ENCODE peak calls at places on chromosomes 12 and 14, in seven cellular contexts. I is kidney epithelial cell; R is nephron progenitor cell; L is A549; O is stimulated activated naive CD8-positive, alpha-beta T cell treated with anti-CD3 and anti-CD28 coated beads, Interleukin-15, Interleukin-2, amounts not matched to agents 100 U/mL and 50 U/mL, for 24 hours; C is stimulated activated CD4-positive, alpha-beta T cell treated with anti-CD3 and anti-CD28 coated beads, Interleukin-2, amount 100 ng/mL, for 48 hours; H is activated CD4-positive, alpha-beta T cell treated with anti-CD3 and anti-CD28 coated beads, Interleukin-2, amount 10 ng/mL, durations not matched to agents 7 days and 5 days. S is an unnamed sample.

GRCh38 chr14:50726372-50727107 is 58.4 kb upstream of the SAV1 start:
- DNase-seq in I (peak; percentile 7), R (no peak), L (no peak), O (no peak), C (no peak), H (peak; percentile 39), S (no peak)

GRCh38 chr12:2064078-2064507 is 11.3 kb downstream of the CACNA1C start:
- DNase-seq in I (no peak), R (no peak), L (no peak), O (peak; percentile 10), C (no peak), H (peak; percentile 54), S (no peak)

GRCh38 chr14:102795060-102795925 is 18.0 kb downstream of the TRAF3 start:
- DNase-seq in I (no peak), R (no peak), L (peak; percentile 76), O (no peak), C (no peak), H (peak; percentile 65), S (no peak)

GRCh38 chr12:121724930-121725329 is 12.4 kb downstream of the TMEM120B start:
- DNase-seq in I (no peak), R (no peak), L (no peak), O (no peak), C (no peak), H (no peak), S (no peak)

GRCh38 chr12:68370006-68370590 is 37.9 kb upstream of the MDM1 start:
- DNase-seq in I (no peak), R (no peak), L (no peak), O (no peak), C (no peak), H (no peak), S (no peak)

GRCh38 chr14:83960832-83961512 is 1569.0 kb upstream of the FLRT2 start:
- DNase-seq in I (no peak), R (no peak), L (no peak), O (no peak), C (no peak), H (no peak), S (no peak)

GRCh38 chr12:106304001-106304421 is 1.5 kb downstream of the TCP11L2 start:
- DNase-seq in I (no peak), R (peak; percentile 8), L (no peak), O (peak; percentile 26), C (no peak), H (peak; percentile 10), S (no peak)

GRCh38 chr12:69502342-69503081 is 32.3 kb downstream of the FRS2 start:
- DNase-seq in I (no peak), R (no peak), L (peak; percentile 31), O (no peak), C (no peak), H (no peak), S (no peak)

GRCh38 chr12:108833757-108834472 is 23.5 kb downstream of the SSH1 start:
- DNase-seq in I (no peak), R (no peak), L (no peak), O (no peak), C (no peak), H (no peak), S (no peak)

GRCh38 chr14:21486640-21487087 is 9.7 kb downstream of the TOX4 start:
- DNase-seq in I (no peak), R (no peak), L (no peak), O (no peak), C (no peak), H (no peak), S (no peak)

GRCh38 chr14:25537846-25538455 is 488.0 kb upstream of the STXBP6 start:
- DNase-seq in I (no peak), R (peak; percentile 64), L (peak; percentile 38), O (peak; percentile 20), C (peak; percentile 0), H (peak; percentile 11), S (peak; percentile 18)

GRCh38 chr14:99468081-99468480 is 12.6 kb downstream of the SETD3 start:
- DNase-seq in I (no peak), R (no peak), L (no peak), O (no peak), C (no peak), H (no peak), S (no peak)

GRCh38 chr12:88986056-88986455 is 366.2 kb downstream of the DUSP6 start:
- DNase-seq in I (no peak), R (no peak), L (no peak), O (no peak), C (no peak), H (no peak), S (no peak)

GRCh38 chr12:53500119-53500775 is 836 bp upstream of the TARBP2 start:
- DNase-seq in I (no peak), R (no peak), L (peak; percentile 50), O (no peak), C (no peak), H (peak; percentile 31), S (no peak)

GRCh38 chr14:64708148-64709004 is 4.2 kb downstream of the PLEKHG3 start:
- DNase-seq in I (peak; percentile 74), R (peak; percentile 67), L (peak; percentile 50), O (no peak), C (no peak), H (peak; percentile 52), S (peak; percentile 91)

GRCh38 chr12:47828008-47828966 is 8.6 kb upstream of the HDAC7 start:
- DNase-seq in I (no peak), R (no peak), L (no peak), O (peak; percentile 5), C (no peak), H (no peak), S (no peak)

GRCh38 chr12:80698266-80698665 is 9.2 kb upstream of the MYF6 start:
- DNase-seq in I (no peak), R (no peak), L (no peak), O (no peak), C (no peak), H (no peak), S (no peak)

GRCh38 chr12:112121780-112122565 is 3.4 kb upstream of the TRAFD1 start:
- DNase-seq in I (no peak), R (no peak), L (peak; percentile 79), O (no peak), C (no peak), H (no peak), S (no peak)

GRCh38 chr12:54977155-54977554 is 7.4 kb downstream of the TESPA1 start:
- DNase-seq in I (peak; percentile 44), R (no peak), L (no peak), O (no peak), C (no peak), H (no peak), S (no peak)

GRCh38 chr12:121676190-121676589 is 6.7 kb upstream of the MORN3 start:
- DNase-seq in I (no peak), R (no peak), L (no peak), O (no peak), C (no peak), H (no peak), S (no peak)

GRCh38 chr12:63164911-63165310 is 13.9 kb upstream of the AVPR1A start:
- DNase-seq in I (no peak), R (no peak), L (no peak), O (no peak), C (no peak), H (no peak), S (no peak)

GRCh38 chr14:72736348-72736747 is 157.6 kb downstream of the DPF3 start:
- DNase-seq in I (no peak), R (no peak), L (peak; percentile 31), O (no peak), C (no peak), H (no peak), S (no peak)

GRCh38 chr14:103688906-103689902 is 26.0 kb downstream of the XRCC3 start:
- DNase-seq in I (no peak), R (no peak), L (no peak), O (no peak), C (no peak), H (no peak), S (no peak)

GRCh38 chr12:6426882-6427671 is 17.7 kb upstream of the CD27 start:
- DNase-seq in I (peak; percentile 61), R (no peak), L (no peak), O (peak; percentile 93), C (peak; percentile 87), H (peak; percentile 86), S (no peak)

GRCh38 chr14:52067873-52068740 is 752 bp downstream of the NID2 start:
- DNase-seq in I (no peak), R (peak; percentile 61), L (no peak), O (peak; percentile 20), C (peak; percentile 10), H (no peak), S (no peak)

GRCh38 chr12:11711675-11712327 is 62.3 kb downstream of the ETV6 start:
- DNase-seq in I (no peak), R (no peak), L (no peak), O (no peak), C (no peak), H (no peak), S (no peak)